ENCODE peak calls at places on chromosome 20, in five cellular contexts. B is caudate nucleus; I is central memory CD4-positive, alpha-beta T cell; A is CD4-positive, alpha-beta memory T cell; F is progenitor cell of endocrine pancreas. X is an unnamed sample.

GRCh38 chr20:15111654-15112053 is 774.2 kb upstream of the FLRT3 start:
- DNase-seq in B (no peak), I (no peak), A (no peak), F (no peak), X (no peak)

GRCh38 chr20:6704132-6704861 is 63.2 kb upstream of the BMP2 start:
- DNase-seq in B (no peak), I (no peak), A (no peak), F (no peak), X (no peak)

GRCh38 chr20:13449868-13450441 is 188.8 kb downstream of the TASP1 start:
- DNase-seq in B (no peak), I (no peak), A (no peak), F (no peak), X (no peak)

GRCh38 chr20:62666736-62667529 is 24.6 kb downstream of the SLCO4A1 start:
- DNase-seq in B (peak), I (no peak), A (no peak), F (no peak), X (peak)

GRCh38 chr20:38853759-38854158 is 48.3 kb downstream of the PPP1R16B start:
- DNase-seq in B (no peak), I (no peak), A (no peak), F (no peak), X (no peak)

GRCh38 chr20:38747495-38748096 is 664 bp upstream of the ACTR5 start:
- DNase-seq in B (no peak), I (no peak), A (no peak), F (no peak), X (no peak)

GRCh38 chr20:58071500-58071804 is 157.0 kb downstream of the ANKRD60 start:
- DNase-seq in B (no peak), I (no peak), A (no peak), F (no peak), X (no peak)

GRCh38 chr20:7199867-7200266 is 432.4 kb downstream of the BMP2 start:
- DNase-seq in B (no peak), I (no peak), A (no peak), F (no peak), X (no peak)

GRCh38 chr20:53598140-53599038 is 4.8 kb upstream of the ZNF217 start:
- DNase-seq in B (no peak), I (no peak), A (no peak), F (no peak), X (no peak)

GRCh38 chr20:25196701-25197120 is 1.2 kb downstream of the ENTPD6 start:
- DNase-seq in B (no peak), I (no peak), A (no peak), F (no peak), X (no peak)

GRCh38 chr20:24100370-24101011 is 111.9 kb upstream of the GGTLC1 start:
- DNase-seq in B (peak), I (peak), A (peak), F (peak), X (peak)

GRCh38 chr20:1803216-1804128 is 91.7 kb upstream of the SIRPA start:
- DNase-seq in B (peak), I (no peak), A (no peak), F (peak), X (peak)

GRCh38 chr20:49768204-49769124 is 44.2 kb upstream of the SLC9A8 start:
- DNase-seq in B (no peak), I (peak), A (peak), F (no peak), X (no peak)

GRCh38 chr20:44586986-44587980 is 4.9 kb downstream of the PKIG start:
- DNase-seq in B (no peak), I (no peak), A (no peak), F (no peak), X (no peak)

GRCh38 chr20:52082612-52083011 is 109.0 kb downstream of the ZFP64 start:
- DNase-seq in B (no peak), I (no peak), A (no peak), F (no peak), X (no peak)

GRCh38 chr20:1185781-1186334 is 1.1 kb upstream of the TMEM74B start:
- DNase-seq in B (no peak), I (peak), A (peak), F (peak), X (peak)

GRCh38 chr20:2865630-2866029 is 7.7 kb upstream of the PTPRA start:
- DNase-seq in B (peak), I (no peak), A (no peak), F (no peak), X (no peak)

GRCh38 chr20:19975901-19976300 is 41.3 kb upstream of the NAA20 start:
- DNase-seq in B (peak), I (no peak), A (no peak), F (no peak), X (no peak)

GRCh38 chr20:34743039-34743438 is 38.9 kb downstream of the TP53INP2 start:
- DNase-seq in B (no peak), I (no peak), A (no peak), F (no peak), X (no peak)

GRCh38 chr20:36604952-36605308 is 649 bp upstream of the RAB5IF start:
- DNase-seq in B (peak), I (no peak), A (no peak), F (no peak), X (no peak)

GRCh38 chr20:2749951-2750342 is 50.5 kb downstream of the CPXM1 start:
- DNase-seq in B (no peak), I (no peak), A (no peak), F (no peak), X (no peak)

GRCh38 chr20:45014671-45015415 is 48.5 kb downstream of the STK4 start:
- DNase-seq in B (no peak), I (no peak), A (no peak), F (no peak), X (no peak)

GRCh38 chr20:60010689-60011417 is 52.6 kb downstream of the CDH26 start:
- DNase-seq in B (no peak), I (no peak), A (no peak), F (no peak), X (no peak)

GRCh38 chr20:62409935-62410741 is 3.1 kb upstream of the CABLES2 start:
- DNase-seq in B (no peak), I (no peak), A (no peak), F (peak), X (peak)

GRCh38 chr20:63548992-63549391 is 1.4 kb upstream of the SRMS start:
- DNase-seq in B (no peak), I (no peak), A (no peak), F (no peak), X (no peak)

GRCh38 chr20:61166324-61166723 is 85.7 kb upstream of the CDH4 start:
- DNase-seq in B (no peak), I (no peak), A (no peak), F (no peak), X (no peak)

GRCh38 chr20:21513881-21514540 is at the start of gene NKX2-2:
- DNase-seq in B (peak), I (no peak), A (no peak), F (no peak), X (no peak)

GRCh38 chr20:26216025-26216424 is 519.4 kb upstream of the ZNF337 start:
- DNase-seq in B (no peak), I (no peak), A (no peak), F (no peak), X (no peak)

GRCh38 chr20:8633366-8633765 is 435.5 kb upstream of the PLCB4 start:
- DNase-seq in B (no peak), I (no peak), A (no peak), F (no peak), X (no peak)

GRCh38 chr20:37816726-37817125 is 86.2 kb upstream of the VSTM2L start:
- DNase-seq in B (no peak), I (no peak), A (no peak), F (no peak), X (no peak)

GRCh38 chr20:1300083-1300840 is 28.7 kb downstream of the SDCBP2 start:
- DNase-seq in B (no peak), I (no peak), A (no peak), F (no peak), X (no peak)